ENCODE peak calls at places on chromosomes 13 and 19, in six cellular contexts. One of them, this sample, is unnamed.

GRCh38 chr13:34750078-34750703 is 191.9 kb upstream of the NBEA start:
- DNase-seq in foreskin fibroblast: peak
- DNase-seq in adrenal gland: peak
- DNase-seq in gastrocnemius medialis: no peak
- DNase-seq in activated B cell treated with CpG ODN at 0.5 μM for 24 hours: no peak
- DNase-seq in fibroblast of pulmonary artery: peak
- DNase-seq in this sample: peak

GRCh38 chr19:15248648-15249559 is 16.7 kb upstream of the EPHX3 start:
- DNase-seq in foreskin fibroblast: peak
- DNase-seq in fibroblast of pulmonary artery: peak
- DNase-seq in adrenal gland: peak
- DNase-seq in activated B cell treated with CpG ODN at 0.5 μM for 24 hours: no peak
- DNase-seq in gastrocnemius medialis: peak
- DNase-seq in this sample: no peak

GRCh38 chr19:17479325-17479791 is 9.0 kb downstream of the SLC27A1 start:
- DNase-seq in activated B cell treated with CpG ODN at 0.5 μM for 24 hours: no peak
- DNase-seq in adrenal gland: no peak
- DNase-seq in foreskin fibroblast: peak
- DNase-seq in gastrocnemius medialis: no peak
- DNase-seq in fibroblast of pulmonary artery: peak
- DNase-seq in this sample: no peak

GRCh38 chr13:70311175-70311574 is 202.9 kb upstream of the KLHL1 start:
- DNase-seq in adrenal gland: no peak
- DNase-seq in fibroblast of pulmonary artery: no peak
- DNase-seq in activated B cell treated with CpG ODN at 0.5 μM for 24 hours: no peak
- DNase-seq in gastrocnemius medialis: no peak
- DNase-seq in foreskin fibroblast: no peak
- DNase-seq in this sample: no peak

GRCh38 chr19:16185925-16186234 is 670 bp downstream of the FAM32A start:
- DNase-seq in activated B cell treated with CpG ODN at 0.5 μM for 24 hours: no peak
- DNase-seq in adrenal gland: no peak
- DNase-seq in gastrocnemius medialis: no peak
- DNase-seq in fibroblast of pulmonary artery: no peak
- DNase-seq in foreskin fibroblast: no peak
- DNase-seq in this sample: no peak

GRCh38 chr19:55312621-55313117 is 12.5 kb downstream of the TMEM150B start:
- DNase-seq in activated B cell treated with CpG ODN at 0.5 μM for 24 hours: no peak
- DNase-seq in fibroblast of pulmonary artery: no peak
- DNase-seq in gastrocnemius medialis: no peak
- DNase-seq in adrenal gland: no peak
- DNase-seq in foreskin fibroblast: no peak
- DNase-seq in this sample: no peak

GRCh38 chr19:29610213-29610573 is 4.1 kb downstream of the POP4 start:
- DNase-seq in gastrocnemius medialis: no peak
- DNase-seq in foreskin fibroblast: no peak
- DNase-seq in adrenal gland: no peak
- DNase-seq in fibroblast of pulmonary artery: no peak
- DNase-seq in activated B cell treated with CpG ODN at 0.5 μM for 24 hours: no peak
- DNase-seq in this sample: no peak

GRCh38 chr19:3821156-3821555 is 35.0 kb upstream of the MATK start:
- DNase-seq in gastrocnemius medialis: no peak
- DNase-seq in foreskin fibroblast: no peak
- DNase-seq in adrenal gland: no peak
- DNase-seq in activated B cell treated with CpG ODN at 0.5 μM for 24 hours: no peak
- DNase-seq in fibroblast of pulmonary artery: no peak
- DNase-seq in this sample: no peak

GRCh38 chr13:30520571-30520970 is 54.8 kb upstream of the HMGB1 start:
- DNase-seq in activated B cell treated with CpG ODN at 0.5 μM for 24 hours: no peak
- DNase-seq in gastrocnemius medialis: no peak
- DNase-seq in foreskin fibroblast: peak
- DNase-seq in fibroblast of pulmonary artery: peak
- DNase-seq in adrenal gland: peak
- DNase-seq in this sample: no peak

GRCh38 chr13:31653730-31654129 is 85.6 kb upstream of the RXFP2 start:
- DNase-seq in activated B cell treated with CpG ODN at 0.5 μM for 24 hours: no peak
- DNase-seq in gastrocnemius medialis: no peak
- DNase-seq in foreskin fibroblast: no peak
- DNase-seq in fibroblast of pulmonary artery: no peak
- DNase-seq in adrenal gland: no peak
- DNase-seq in this sample: no peak

GRCh38 chr19:18845961-18846360 is 14.2 kb downstream of the UPF1 start:
- DNase-seq in gastrocnemius medialis: no peak
- DNase-seq in fibroblast of pulmonary artery: no peak
- DNase-seq in foreskin fibroblast: no peak
- DNase-seq in activated B cell treated with CpG ODN at 0.5 μM for 24 hours: no peak
- DNase-seq in adrenal gland: no peak
- DNase-seq in this sample: no peak

GRCh38 chr19:30365121-30365800 is 6.9 kb upstream of the ZNF536 start:
- DNase-seq in gastrocnemius medialis: no peak
- DNase-seq in adrenal gland: no peak
- DNase-seq in foreskin fibroblast: no peak
- DNase-seq in fibroblast of pulmonary artery: no peak
- DNase-seq in activated B cell treated with CpG ODN at 0.5 μM for 24 hours: no peak
- DNase-seq in this sample: no peak

GRCh38 chr19:55495646-55496349 is 7.6 kb downstream of the SSC5D start:
- DNase-seq in gastrocnemius medialis: no peak
- DNase-seq in adrenal gland: no peak
- DNase-seq in foreskin fibroblast: no peak
- DNase-seq in fibroblast of pulmonary artery: no peak
- DNase-seq in activated B cell treated with CpG ODN at 0.5 μM for 24 hours: no peak
- DNase-seq in this sample: no peak

DNA sequence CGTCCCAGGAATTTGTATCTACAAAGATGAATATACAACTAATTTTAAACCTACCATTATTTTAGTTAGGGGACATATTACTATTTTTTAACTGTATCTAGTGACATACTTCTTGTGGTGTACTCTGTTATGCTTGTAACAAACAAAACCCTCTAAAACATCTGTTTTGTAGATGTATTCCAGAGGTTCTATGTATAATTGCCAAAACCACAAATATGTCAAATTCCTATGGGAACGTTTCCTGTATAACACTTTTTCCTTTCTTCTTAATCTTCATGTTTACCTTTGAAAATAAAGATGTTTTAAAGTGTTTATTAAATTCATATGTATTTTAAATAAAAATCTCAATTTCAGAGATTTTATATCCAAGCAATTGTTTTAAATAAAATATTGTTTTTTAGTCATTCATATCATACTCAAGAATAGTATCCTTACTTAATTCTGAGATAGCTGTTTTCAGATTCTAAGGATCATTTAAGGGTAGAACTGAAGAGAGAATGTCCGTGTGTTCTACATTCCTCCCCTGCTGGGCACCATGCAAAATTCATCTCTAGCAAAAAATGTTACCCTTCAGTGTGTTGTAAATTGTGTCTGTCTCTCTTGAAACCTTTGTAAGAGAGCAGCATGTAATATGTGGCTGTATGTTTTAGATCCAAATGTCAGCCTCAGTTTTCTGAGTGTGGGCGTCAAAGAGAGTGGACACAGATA is 1327.7 kb downstream of the EFNB2 start:
- DNase-seq in adrenal gland: no peak
- DNase-seq in foreskin fibroblast: peak
- DNase-seq in gastrocnemius medialis: no peak
- DNase-seq in activated B cell treated with CpG ODN at 0.5 μM for 24 hours: no peak
- DNase-seq in fibroblast of pulmonary artery: no peak
- DNase-seq in this sample: no peak
- TF ChIP-seq CTCF in adrenal gland: no peak
- TF ChIP-seq CTCF in foreskin fibroblast: no peak
- TF ChIP-seq CTCF in gastrocnemius medialis: no peak
- TF ChIP-seq CTCF in activated B cell treated with CpG ODN at 0.5 μM for 24 hours: no peak
- TF ChIP-seq CTCF in fibroblast of pulmonary artery: peak
- TF ChIP-seq CTCF in this sample: no peak

GRCh38 chr19:51508059-51508733 is 6.6 kb upstream of the SIGLEC12 start:
- DNase-seq in foreskin fibroblast: no peak
- DNase-seq in gastrocnemius medialis: no peak
- DNase-seq in activated B cell treated with CpG ODN at 0.5 μM for 24 hours: no peak
- DNase-seq in fibroblast of pulmonary artery: no peak
- DNase-seq in adrenal gland: no peak
- DNase-seq in this sample: no peak

GRCh38 chr19:51513968-51514367 is 12.4 kb upstream of the SIGLEC12 start:
- DNase-seq in adrenal gland: no peak
- DNase-seq in fibroblast of pulmonary artery: no peak
- DNase-seq in foreskin fibroblast: no peak
- DNase-seq in gastrocnemius medialis: no peak
- DNase-seq in activated B cell treated with CpG ODN at 0.5 μM for 24 hours: no peak
- DNase-seq in this sample: no peak

GRCh38 chr19:51514866-51515481 is 13.4 kb upstream of the SIGLEC12 start:
- DNase-seq in fibroblast of pulmonary artery: peak
- DNase-seq in adrenal gland: no peak
- DNase-seq in activated B cell treated with CpG ODN at 0.5 μM for 24 hours: no peak
- DNase-seq in gastrocnemius medialis: no peak
- DNase-seq in foreskin fibroblast: peak
- DNase-seq in this sample: peak

GRCh38 chr19:51509823-51510660 is 8.4 kb upstream of the SIGLEC12 start:
- DNase-seq in fibroblast of pulmonary artery: no peak
- DNase-seq in gastrocnemius medialis: no peak
- DNase-seq in activated B cell treated with CpG ODN at 0.5 μM for 24 hours: no peak
- DNase-seq in foreskin fibroblast: no peak
- DNase-seq in adrenal gland: no peak
- DNase-seq in this sample: no peak

DNA sequence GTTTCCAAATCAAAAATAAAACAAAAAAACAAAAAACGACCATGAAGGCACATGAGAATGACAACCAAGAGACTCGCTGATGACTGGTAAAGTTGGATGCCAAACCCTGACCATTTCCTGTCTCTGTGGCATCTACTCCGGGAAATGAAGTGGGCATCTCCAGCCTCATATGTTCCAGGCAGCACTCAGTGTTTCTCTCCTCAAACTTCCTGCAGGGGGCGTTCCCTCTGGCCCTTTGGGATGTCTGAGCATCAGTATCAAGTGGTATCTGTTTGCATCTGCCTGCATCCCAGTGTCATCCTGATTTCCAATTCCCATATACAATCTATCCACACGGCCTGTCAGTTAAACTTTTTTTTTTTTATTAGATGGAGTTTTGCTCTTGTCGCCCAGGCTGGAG is 9.8 kb upstream of the SIGLEC12 start:
- DNase-seq in activated B cell treated with CpG ODN at 0.5 μM for 24 hours: no peak
- DNase-seq in adrenal gland: no peak
- DNase-seq in fibroblast of pulmonary artery: no peak
- DNase-seq in gastrocnemius medialis: no peak
- DNase-seq in foreskin fibroblast: no peak
- DNase-seq in this sample: peak
- TF ChIP-seq CTCF in activated B cell treated with CpG ODN at 0.5 μM for 24 hours: no peak
- TF ChIP-seq CTCF in adrenal gland: no peak
- TF ChIP-seq CTCF in fibroblast of pulmonary artery: peak
- TF ChIP-seq CTCF in gastrocnemius medialis: no peak
- TF ChIP-seq CTCF in foreskin fibroblast: peak
- TF ChIP-seq CTCF in this sample: no peak

DNA sequence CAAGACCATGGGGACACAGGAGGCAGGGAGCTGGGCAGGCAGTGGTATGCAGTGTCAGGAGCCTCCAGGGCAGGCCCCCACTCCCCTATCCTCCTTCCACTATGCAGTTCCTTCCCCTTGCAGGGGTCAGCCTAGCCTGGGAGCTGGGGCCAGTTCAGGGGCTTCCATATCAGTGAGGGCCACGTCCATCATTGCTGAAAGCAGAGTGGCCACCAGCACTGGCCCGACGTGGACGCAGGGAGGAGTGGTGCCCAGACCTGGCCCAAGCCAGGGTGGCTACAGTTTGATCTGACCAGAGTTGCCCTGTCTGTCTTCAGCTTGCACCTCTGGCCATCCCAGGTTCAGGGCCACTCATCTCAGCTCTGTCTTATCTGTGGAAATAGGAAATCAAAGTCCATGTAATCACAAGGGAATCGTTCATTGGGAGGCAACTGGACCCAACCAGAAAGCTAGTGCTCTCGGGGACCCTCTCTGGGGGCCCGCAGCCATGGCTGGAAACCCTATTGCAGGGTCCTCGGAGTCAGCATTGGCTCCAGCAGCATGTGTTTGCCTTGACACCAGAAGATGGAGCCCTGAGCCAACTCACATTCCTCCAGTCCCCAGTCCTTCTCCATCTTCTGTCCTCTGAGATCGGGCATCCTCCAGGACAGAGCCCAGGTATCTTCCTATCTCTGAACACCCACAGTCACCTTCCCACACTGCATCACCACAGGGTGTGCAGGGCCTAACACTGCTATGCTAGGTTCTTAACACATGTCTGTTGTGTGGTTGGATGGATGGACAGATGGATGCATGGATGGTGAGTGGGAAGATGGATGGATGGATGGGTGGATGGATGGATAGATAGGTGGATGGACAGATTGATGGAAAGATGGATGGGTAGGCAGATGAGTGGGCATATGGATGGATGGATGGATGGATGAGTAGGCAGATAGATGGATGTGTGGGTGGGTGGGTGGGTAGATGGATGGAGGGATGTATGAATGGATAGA is 75.7 kb upstream of the KCTD15 start:
- DNase-seq in fibroblast of pulmonary artery: no peak
- DNase-seq in activated B cell treated with CpG ODN at 0.5 μM for 24 hours: no peak
- DNase-seq in foreskin fibroblast: no peak
- DNase-seq in gastrocnemius medialis: no peak
- DNase-seq in adrenal gland: no peak
- DNase-seq in this sample: no peak
- TF ChIP-seq CTCF in fibroblast of pulmonary artery: no peak
- TF ChIP-seq CTCF in activated B cell treated with CpG ODN at 0.5 μM for 24 hours: no peak
- TF ChIP-seq CTCF in foreskin fibroblast: no peak
- TF ChIP-seq CTCF in gastrocnemius medialis: no peak
- TF ChIP-seq CTCF in adrenal gland: no peak
- TF ChIP-seq CTCF in this sample: no peak

DNA sequence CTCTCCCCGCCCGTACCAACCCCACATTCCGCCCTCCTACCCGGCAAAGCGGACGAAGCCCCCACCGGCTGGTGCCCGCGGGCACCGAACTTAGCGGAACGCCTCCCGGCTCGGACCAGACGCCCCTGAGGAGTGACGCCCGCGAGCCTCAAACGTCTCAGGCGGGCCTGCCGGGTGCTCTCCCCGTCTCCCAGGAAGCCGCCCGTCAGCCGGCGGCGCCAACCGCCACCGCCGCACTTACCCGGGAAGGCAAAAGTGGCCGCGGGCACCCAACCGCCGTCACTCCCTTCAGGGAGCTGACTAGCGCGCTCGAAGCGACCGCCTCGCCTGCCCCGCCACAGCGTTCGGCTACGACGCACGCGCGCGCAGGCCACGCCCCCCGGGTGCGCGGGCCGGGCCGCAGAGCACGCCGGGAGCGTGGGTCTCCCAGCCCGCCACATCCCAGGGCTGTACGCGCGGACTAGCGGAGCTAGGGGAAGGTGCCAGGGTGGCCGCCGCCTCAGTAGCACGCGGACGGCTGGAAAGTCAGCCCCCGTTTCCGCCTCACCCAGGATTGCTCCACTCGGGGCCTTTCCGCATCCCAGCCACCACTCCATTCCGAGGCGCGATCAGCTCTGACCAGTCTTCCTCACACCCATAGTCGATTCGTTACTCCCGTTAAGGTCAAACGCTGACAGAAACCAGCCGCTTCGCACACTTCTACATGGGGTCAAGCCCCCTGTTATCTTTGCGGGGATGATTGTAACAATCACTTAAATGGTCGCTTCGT is at the start of gene TEX30:
- DNase-seq in fibroblast of pulmonary artery: peak
- DNase-seq in gastrocnemius medialis: peak
- DNase-seq in activated B cell treated with CpG ODN at 0.5 μM for 24 hours: peak
- DNase-seq in adrenal gland: peak
- DNase-seq in foreskin fibroblast: peak
- DNase-seq in this sample: peak
- TF ChIP-seq CTCF in fibroblast of pulmonary artery: no peak
- TF ChIP-seq CTCF in gastrocnemius medialis: no peak
- TF ChIP-seq CTCF in activated B cell treated with CpG ODN at 0.5 μM for 24 hours: no peak
- TF ChIP-seq CTCF in adrenal gland: peak
- TF ChIP-seq CTCF in foreskin fibroblast: no peak
- TF ChIP-seq CTCF in this sample: no peak

GRCh38 chr13:67726979-67727378 is 496.8 kb upstream of the PCDH9 start:
- DNase-seq in fibroblast of pulmonary artery: no peak
- DNase-seq in adrenal gland: no peak
- DNase-seq in activated B cell treated with CpG ODN at 0.5 μM for 24 hours: no peak
- DNase-seq in gastrocnemius medialis: no peak
- DNase-seq in foreskin fibroblast: no peak
- DNase-seq in this sample: no peak
- TF ChIP-seq CTCF in fibroblast of pulmonary artery: no peak
- TF ChIP-seq CTCF in adrenal gland: no peak
- TF ChIP-seq CTCF in activated B cell treated with CpG ODN at 0.5 μM for 24 hours: no peak
- TF ChIP-seq CTCF in gastrocnemius medialis: no peak
- TF ChIP-seq CTCF in foreskin fibroblast: no peak
- TF ChIP-seq CTCF in this sample: no peak

This sample was measured in GM20000.